ENCODE peak calls at places on chromosome 6, in seven cellular contexts. R, U, N, E, D, Q and F are unnamed samples.
A peak's percentile ranks its signal among the peaks of the same experiment; 100 is the strongest.

GRCh38 chr6:170575250-170575649 is 9.2 kb downstream of the PDCD2 start:
- DNase-seq in R (no peak), E (peak; percentile 21), Q (peak; percentile 39), D (no peak), N (no peak), U (no peak), F (peak; percentile 38)

GRCh38 chr6:12538881-12539357 is 177.6 kb upstream of the PHACTR1 start:
- DNase-seq in R (no peak), Q (no peak), D (no peak), U (no peak), N (no peak), E (peak; percentile 79), F (no peak)

GRCh38 chr6:74785236-74785635 is 420.6 kb downstream of the COL12A1 start:
- DNase-seq in Q (no peak), R (no peak), D (no peak), E (no peak), N (no peak), U (no peak), F (no peak)

GRCh38 chr6:152952866-152953509 is 29.9 kb downstream of the FBXO5 start:
- DNase-seq in R (no peak), Q (no peak), E (peak; percentile 50), U (peak; percentile 32), N (no peak), D (peak; percentile 45), F (no peak)

GRCh38 chr6:161215876-161216615 is 57.8 kb downstream of the AGPAT4 start:
- DNase-seq in U (no peak), N (no peak), D (no peak), E (no peak), Q (no peak), R (no peak), F (no peak)

GRCh38 chr6:83546636-83547035 is 34.3 kb downstream of the PRSS35 start:
- DNase-seq in D (no peak), N (no peak), R (no peak), E (no peak), Q (no peak), U (no peak), F (no peak)

GRCh38 chr6:5103250-5103649 is 18.1 kb downstream of the PPP1R3G start:
- DNase-seq in N (no peak), R (no peak), U (no peak), Q (no peak), D (no peak), E (no peak), F (no peak)

GRCh38 chr6:48671506-48671905 is 560.5 kb upstream of the PTCHD4 start:
- DNase-seq in R (no peak), D (no peak), N (no peak), E (no peak), U (no peak), Q (no peak), F (no peak)

GRCh38 chr6:72938104-72938503 is 287.2 kb downstream of the KHDC1L start:
- DNase-seq in N (no peak), E (no peak), U (no peak), D (no peak), Q (no peak), R (no peak), F (no peak)

GRCh38 chr6:135128268-135128914 is 52.7 kb upstream of the MYB start:
- DNase-seq in N (no peak), U (no peak), Q (no peak), D (no peak), R (no peak), E (no peak), F (no peak)

GRCh38 chr6:81937296-81937937 is 184.9 kb upstream of the TENT5A start:
- DNase-seq in Q (no peak), D (no peak), U (peak; percentile 50), N (no peak), E (peak; percentile 37), R (no peak), F (no peak)

GRCh38 chr6:27902335-27903314 is 9.6 kb downstream of the OR2B2 start:
- DNase-seq in E (peak; percentile 85), U (peak; percentile 75), R (no peak), N (peak; percentile 84), Q (peak; percentile 69), D (peak; percentile 72), F (peak; percentile 44)

GRCh38 chr6:97060254-97060653 is 135.7 kb downstream of the KLHL32 start:
- DNase-seq in N (no peak), U (no peak), R (no peak), Q (no peak), E (no peak), D (no peak), F (no peak)

GRCh38 chr6:7479801-7480266 is 61.6 kb upstream of the DSP start:
- DNase-seq in D (no peak), Q (no peak), R (no peak), N (no peak), E (no peak), U (peak; percentile 51), F (peak; percentile 50)

GRCh38 chr6:150915156-150915555 is 49.7 kb downstream of the MTHFD1L start:
- DNase-seq in D (no peak), E (no peak), N (no peak), Q (no peak), U (no peak), R (no peak), F (no peak)

GRCh38 chr6:105767541-105767940 is 318.6 kb upstream of the PRDM1 start:
- DNase-seq in D (no peak), R (no peak), Q (no peak), U (no peak), N (no peak), E (no peak), F (no peak)

GRCh38 chr6:403659-404655 is 12.4 kb downstream of the IRF4 start:
- DNase-seq in U (no peak), R (no peak), N (no peak), Q (no peak), D (no peak), E (no peak), F (no peak)

GRCh38 chr6:83459663-83460062 is 28.8 kb upstream of the ME1 start:
- DNase-seq in U (no peak), E (no peak), N (no peak), Q (no peak), R (no peak), D (no peak), F (no peak)

GRCh38 chr6:77173472-77174074 is 289.7 kb downstream of the HTR1B start:
- DNase-seq in N (no peak), Q (no peak), D (peak; percentile 1), E (peak; percentile 1), U (no peak), R (peak; percentile 10), F (peak; percentile 16)

GRCh38 chr6:43428112-43428570 is 800 bp downstream of the ABCC10 start:
- DNase-seq in D (no peak), Q (no peak), U (no peak), E (no peak), R (no peak), N (no peak), F (no peak)

GRCh38 chr6:161272600-161273355 is 1.1 kb downstream of the AGPAT4 start:
- DNase-seq in E (no peak), Q (no peak), U (peak; percentile 3), R (no peak), N (no peak), D (peak; percentile 62), F (no peak)

GRCh38 chr6:166663568-166663967 is 36.5 kb upstream of the RPS6KA2 start:
- DNase-seq in Q (no peak), R (no peak), D (no peak), N (no peak), E (no peak), U (no peak), F (no peak)

DNA sequence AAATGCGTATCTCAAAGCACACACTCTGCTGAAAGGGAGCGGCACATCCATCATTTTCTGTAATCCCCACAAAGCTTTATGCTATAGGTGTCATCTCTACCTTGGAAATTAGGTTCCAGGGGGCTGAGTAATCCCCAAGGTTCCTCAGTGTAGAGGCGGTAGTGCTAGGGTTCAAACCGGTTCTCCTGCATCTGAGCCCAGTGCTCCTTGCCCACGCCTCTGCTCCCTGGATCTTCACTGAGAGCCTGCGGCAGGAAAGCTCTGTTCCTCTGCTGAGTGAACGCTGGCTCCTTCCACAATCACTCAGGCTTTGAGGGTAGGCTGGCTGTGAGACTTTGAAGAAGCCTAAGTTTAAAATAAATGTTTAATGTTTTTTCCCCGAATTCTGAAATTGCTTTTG is 24.9 kb downstream of the SLC22A23 start:
- DNase-seq in D (no peak), E (no peak), R (no peak), U (no peak), Q (no peak), N (no peak), F (peak; percentile 61)
- TF ChIP-seq JUND in D (no peak), E (no peak), R (no peak), U (no peak), Q (no peak), N (no peak), F (no peak)

DNA sequence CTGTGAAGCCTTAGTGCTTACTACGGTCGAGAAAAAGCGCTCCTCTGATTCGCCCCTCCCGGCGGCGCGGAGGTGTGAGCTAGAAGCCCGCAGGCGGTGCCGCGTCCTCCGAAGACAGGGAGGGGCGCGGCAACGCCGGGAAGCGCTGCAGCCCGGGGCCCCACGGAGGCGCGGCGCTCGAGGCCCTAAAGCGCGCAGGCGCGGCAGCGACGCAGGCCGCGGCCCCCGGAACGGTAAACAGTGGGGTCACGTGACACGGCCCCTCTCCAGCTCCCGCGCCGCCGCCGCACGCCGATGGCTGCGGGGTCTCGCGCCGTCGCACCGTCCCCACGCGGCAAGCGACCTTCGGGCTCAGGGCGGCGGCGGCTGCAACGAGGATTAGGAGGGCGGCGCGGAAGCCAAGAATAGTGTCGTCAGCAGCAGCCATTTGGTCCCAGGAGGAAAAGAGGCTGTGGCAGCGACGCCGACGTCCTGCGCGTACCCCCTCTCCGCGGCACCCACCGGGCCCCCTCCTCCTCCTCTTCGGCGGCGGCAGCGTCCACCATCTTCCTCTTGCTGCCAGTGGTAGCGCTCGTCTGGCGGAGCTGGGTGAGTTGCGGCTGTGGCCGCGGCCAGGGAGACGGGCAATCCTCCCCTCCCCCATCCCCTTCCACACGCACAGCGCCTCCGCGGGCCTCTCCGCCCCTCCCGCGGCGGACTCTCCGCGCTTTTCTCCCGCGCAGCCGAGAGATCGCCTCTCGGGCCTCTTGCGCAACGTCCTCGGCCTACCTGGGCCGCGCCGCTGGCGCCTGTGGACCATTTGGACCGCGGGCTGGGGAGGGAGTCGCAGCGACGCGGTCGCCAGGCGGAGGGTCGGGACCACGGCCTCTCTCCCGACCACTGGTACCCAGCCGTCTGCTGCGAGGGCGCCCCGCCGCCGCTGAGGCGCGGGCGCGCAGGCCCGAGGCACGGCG is at the start of gene PHF3:
- DNase-seq in D (peak; percentile 97), U (peak; percentile 79), N (peak; percentile 56), Q (peak; percentile 95), E (peak; percentile 91), R (peak; percentile 60), F (peak; percentile 91)
- TF ChIP-seq JUND in D (no peak), U (no peak), N (peak; percentile 3), Q (peak; percentile 1), E (peak; percentile 81), R (no peak), F (no peak)

GRCh38 chr6:35980991-35981645 is 43.3 kb downstream of the SLC26A8 start:
- DNase-seq in R (no peak), U (no peak), Q (no peak), N (no peak), D (no peak), E (no peak), F (no peak)
- TF ChIP-seq JUND in R (no peak), U (no peak), Q (no peak), N (no peak), D (no peak), E (no peak), F (no peak)

DNA sequence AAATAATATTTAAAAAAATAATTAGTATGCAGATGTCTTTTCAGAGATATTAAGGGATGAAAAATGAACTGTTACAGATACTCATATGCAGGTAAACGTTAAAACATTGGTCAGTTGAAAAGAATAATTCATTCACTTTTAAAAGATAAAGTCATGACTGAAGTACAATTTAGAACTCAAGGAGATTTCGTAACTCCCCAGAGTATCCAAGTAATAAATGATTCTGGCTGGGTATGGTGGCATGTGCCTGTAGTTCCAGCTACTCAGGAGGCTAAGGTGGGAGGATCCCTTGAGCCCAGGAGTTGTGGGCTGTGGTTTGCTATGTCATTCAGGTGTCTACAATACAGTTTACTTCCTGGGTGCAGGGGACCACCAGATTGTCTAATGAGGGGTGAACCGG is 122.3 kb upstream of the TMEM181 start:
- DNase-seq in R (no peak), E (no peak), D (no peak), U (no peak), Q (no peak), N (no peak), F (no peak)
- TF ChIP-seq JUND in R (no peak), E (no peak), D (no peak), U (no peak), Q (no peak), N (no peak), F (no peak)